ENCODE peak calls at places on chromosome 17, in four cellular contexts. I, Y, V and B are unnamed samples.

GRCh38 chr17:3545151-3545550 is 12.5 kb downstream of the TRPV3 start:
- DNase-seq in I (no peak), Y (no peak), V (no peak), B (no peak)

GRCh38 chr17:48502901-48503300 is 27.9 kb downstream of the HOXB1 start:
- DNase-seq in I (no peak), Y (no peak), V (no peak), B (no peak)

GRCh38 chr17:38428643-38429371 is 543 bp downstream of the ARHGAP23 start:
- DNase-seq in I (no peak), Y (no peak), V (no peak), B (peak; percentile 70)

GRCh38 chr17:7988750-7989178 is 13.7 kb upstream of the GUCY2D start:
- DNase-seq in I (peak; percentile 9), Y (peak; percentile 82), V (peak; percentile 79), B (no peak)

GRCh38 chr17:42312285-42313130 is 24.2 kb downstream of the STAT5A start:
- DNase-seq in I (peak; percentile 70), Y (peak; percentile 76), V (peak; percentile 82), B (no peak)

GRCh38 chr17:43517615-43518386 is 28.3 kb downstream of the ETV4 start:
- DNase-seq in I (no peak), Y (no peak), V (no peak), B (no peak)

GRCh38 chr17:6643460-6644125 is 2.7 kb downstream of the TXNDC17 start:
- DNase-seq in I (no peak), Y (no peak), V (no peak), B (no peak)

GRCh38 chr17:61208301-61209098 is 191.1 kb upstream of the TBX2 start:
- DNase-seq in I (no peak), Y (no peak), V (no peak), B (no peak)

GRCh38 chr17:68903294-68903693 is 51.9 kb downstream of the ABCA8 start:
- DNase-seq in I (no peak), Y (no peak), V (no peak), B (no peak)

GRCh38 chr17:13462161-13462560 is 139.6 kb downstream of the HS3ST3A1 start:
- DNase-seq in I (no peak), Y (no peak), V (no peak), B (no peak)

GRCh38 chr17:39596543-39597267 is 11.0 kb downstream of the NEUROD2 start:
- DNase-seq in I (no peak), Y (no peak), V (no peak), B (no peak)

GRCh38 chr17:6914711-6915110 is 81.1 kb upstream of the ALOX12 start:
- DNase-seq in I (no peak), Y (no peak), V (no peak), B (no peak)

GRCh38 chr17:81285179-81285878 is 9.8 kb downstream of the SLC38A10 start:
- DNase-seq in I (no peak), Y (peak; percentile 57), V (peak; percentile 55), B (no peak)

GRCh38 chr17:45225964-45226530 is 4.4 kb downstream of the FMNL1 start:
- DNase-seq in I (no peak), Y (peak; percentile 95), V (peak; percentile 87), B (no peak)

GRCh38 chr17:57624390-57624789 is 120.7 kb downstream of the CCDC182 start:
- DNase-seq in I (no peak), Y (no peak), V (no peak), B (no peak)

GRCh38 chr17:67531291-67531690 is 154.2 kb downstream of the PITPNC1 start:
- DNase-seq in I (no peak), Y (no peak), V (peak; percentile 24), B (peak; percentile 49)

GRCh38 chr17:81455387-81455786 is 57.2 kb downstream of the ACTG1 start:
- DNase-seq in I (no peak), Y (no peak), V (no peak), B (no peak)

GRCh38 chr17:7888184-7888920 is at the start of gene CHD3:
- DNase-seq in I (no peak), Y (peak; percentile 43), V (no peak), B (no peak)